ENCODE peak calls at places on chromosomes 1 and 21, in four cellular contexts. Z is cardiac fibroblast, Q is BE2C, X is upper lobe of right lung. E is an unnamed sample.
A peak's percentile ranks its signal among the peaks of the same experiment; 100 is the strongest.

GRCh38 chr1:200415693-200416593 is 6.1 kb upstream of the ZNF281 start:
- DNase-seq in X (no peak), Z (peak; percentile 99), Q (no peak), E (peak; percentile 78)

GRCh38 chr1:60904079-60904852 is 178.1 kb upstream of the NFIA start:
- DNase-seq in X (no peak), Z (peak; percentile 54), Q (peak; percentile 9), E (no peak)

GRCh38 chr1:108142773-108143394 is 57.3 kb downstream of the SLC25A24 start:
- DNase-seq in X (no peak), Z (peak; percentile 60), Q (no peak), E (no peak)

GRCh38 chr1:154663656-154664055 is 55.7 kb upstream of the ADAR start:
- DNase-seq in Z (no peak), X (no peak), Q (no peak), E (no peak)

GRCh38 chr21:30227633-30228404 is 11.9 kb upstream of the CLDN8 start:
- DNase-seq in X (no peak), Q (no peak), Z (peak; percentile 96), E (peak; percentile 29)

GRCh38 chr1:210259496-210259895 is 26.9 kb downstream of the SERTAD4 start:
- DNase-seq in X (no peak), Q (no peak), Z (peak; percentile 72), E (no peak)

GRCh38 chr1:228883535-228883934 is 148.3 kb downstream of the RHOU start:
- DNase-seq in X (no peak), Q (no peak), Z (no peak), E (no peak)

GRCh38 chr1:100342391-100342790 is 9.9 kb upstream of the CDC14A start:
- DNase-seq in X (no peak), Q (no peak), Z (no peak), E (no peak)

GRCh38 chr1:202143768-202144509 is 598 bp downstream of the ARL8A start:
- DNase-seq in X (peak; percentile 77), Z (no peak), Q (no peak), E (no peak)

GRCh38 chr21:33948096-33948950 is 32.7 kb upstream of the ATP5PO start:
- DNase-seq in Z (peak; percentile 37), Q (peak; percentile 73), X (peak; percentile 72), E (no peak)

GRCh38 chr1:202852163-202852904 is 36.6 kb downstream of the RABIF start:
- DNase-seq in Z (peak; percentile 70), Q (peak; percentile 58), X (no peak), E (peak; percentile 28)

GRCh38 chr1:68361511-68361910 is 88.2 kb downstream of the RPE65 start:
- DNase-seq in Z (peak; percentile 66), Q (no peak), X (no peak), E (no peak)

GRCh38 chr1:180505732-180506335 is 3.5 kb upstream of the ACBD6 start:
- DNase-seq in Z (peak; percentile 79), X (no peak), Q (no peak), E (no peak)

GRCh38 chr21:46115441-46116188 is 17.7 kb downstream of the COL6A2 start:
- DNase-seq in Q (peak; percentile 3), Z (no peak), X (peak; percentile 56), E (no peak)

GRCh38 chr21:15631342-15631741 is 98.4 kb upstream of the USP25 start:
- DNase-seq in Q (no peak), X (no peak), Z (peak; percentile 79), E (peak; percentile 35)

GRCh38 chr21:43667191-43667904 is 8.0 kb downstream of the RRP1B start:
- DNase-seq in Z (peak; percentile 91), Q (no peak), X (no peak), E (peak; percentile 68)

GRCh38 chr1:56508523-56508983 is 70.8 kb downstream of the PLPP3 start:
- DNase-seq in Q (peak; percentile 3), Z (peak; percentile 47), X (peak; percentile 65), E (peak; percentile 31)

GRCh38 chr1:201535778-201536245 is 3.1 kb upstream of the NAV1 start:
- DNase-seq in Q (no peak), X (no peak), Z (no peak), E (no peak)

GRCh38 chr1:57411262-57411661 is 12.6 kb downstream of the DAB1 start:
- DNase-seq in Q (no peak), Z (peak; percentile 2), X (no peak), E (peak; percentile 87)

GRCh38 chr1:186295980-186296379 is 79.1 kb downstream of the TPR start:
- DNase-seq in X (no peak), Q (no peak), Z (peak; percentile 74), E (no peak)

GRCh38 chr1:43373034-43373940 is 5.5 kb upstream of the ELOVL1 start:
- DNase-seq in Z (peak; percentile 91), Q (no peak), X (no peak), E (no peak)

GRCh38 chr1:175521265-175522040 is 221.9 kb downstream of the TNR start:
- DNase-seq in Q (no peak), Z (no peak), X (no peak), E (no peak)

GRCh38 chr1:43971336-43971980 is 1.6 kb downstream of the DPH2 start:
- DNase-seq in Z (no peak), X (no peak), Q (no peak), E (no peak)

GRCh38 chr1:51731998-51732397 is 115.1 kb downstream of the OSBPL9 start:
- DNase-seq in X (no peak), Q (no peak), Z (no peak), E (no peak)

GRCh38 chr1:93673159-93673657 is 8.4 kb downstream of the BCAR3 start:
- DNase-seq in Z (peak; percentile 51), Q (no peak), X (no peak), E (no peak)

GRCh38 chr1:206923009-206923960 is 1.5 kb upstream of the FCMR start:
- DNase-seq in X (no peak), Z (no peak), Q (no peak), E (no peak)

GRCh38 chr1:145757420-145757819 is 38.1 kb downstream of the CD160 start:
- DNase-seq in Q (no peak), Z (peak; percentile 18), X (no peak), E (no peak)

GRCh38 chr1:2412773-2413494 is 570 bp upstream of the PEX10 start:
- DNase-seq in Z (no peak), Q (no peak), X (no peak), E (no peak)

GRCh38 chr1:85225624-85226380 is 25.0 kb upstream of the SYDE2 start:
- DNase-seq in Z (no peak), Q (no peak), X (no peak), E (no peak)
- H3K4me3 ChIP-seq in Z (no peak overlapping the region), Q (no peak overlapping the region), X (no peak overlapping the region), E (no peak overlapping the region)

GRCh38 chr21:39712976-39713375 is 32.0 kb upstream of the IGSF5 start:
- DNase-seq in X (no peak), Q (no peak), Z (no peak), E (no peak)
- TF ChIP-seq CTCF in X (no peak), Q (no peak), Z (no peak), E (no peak)

GRCh38 chr1:170593173-170593572 is 61.2 kb downstream of the GORAB start:
- DNase-seq in Q (no peak), Z (no peak), X (no peak), E (no peak)
- H3K4me3 ChIP-seq in Q (no peak overlapping the region), Z (no peak overlapping the region), X (no peak overlapping the region), E (no peak overlapping the region)

DNA sequence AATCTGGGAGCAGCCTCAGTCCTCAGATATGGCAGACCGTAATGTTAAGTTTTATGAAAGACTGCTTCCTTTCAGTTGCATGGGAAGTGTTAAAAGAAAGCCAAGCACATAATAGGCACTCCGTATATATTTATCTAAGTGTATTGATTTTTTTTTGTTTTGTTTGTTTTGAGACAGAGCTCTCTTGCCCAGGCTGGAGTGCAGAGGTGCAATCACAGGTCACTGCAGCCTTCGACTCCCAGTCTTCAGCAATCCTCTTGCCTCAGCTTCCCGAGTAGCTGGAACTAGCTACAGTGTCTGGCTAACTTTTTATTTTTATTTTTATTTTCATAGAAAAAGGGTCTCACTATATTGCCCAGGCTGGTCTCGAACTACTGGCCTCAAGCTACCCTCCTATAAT is 341.8 kb downstream of the USH2A start:
- DNase-seq in Z (no peak), Q (no peak), X (no peak), E (no peak)
- TF ChIP-seq CTCF in Z (no peak), Q (no peak), X (no peak), E (no peak)

GRCh38 chr1:48093696-48094518 is 96.7 kb upstream of the TRABD2B start:
- DNase-seq in X (peak; percentile 87), Z (peak; percentile 45), Q (peak; percentile 60), E (no peak)
- H3K4me3 ChIP-seq in X (no peak overlapping the region), Z (no peak overlapping the region), Q (no peak overlapping the region), E (no peak overlapping the region)

DNA sequence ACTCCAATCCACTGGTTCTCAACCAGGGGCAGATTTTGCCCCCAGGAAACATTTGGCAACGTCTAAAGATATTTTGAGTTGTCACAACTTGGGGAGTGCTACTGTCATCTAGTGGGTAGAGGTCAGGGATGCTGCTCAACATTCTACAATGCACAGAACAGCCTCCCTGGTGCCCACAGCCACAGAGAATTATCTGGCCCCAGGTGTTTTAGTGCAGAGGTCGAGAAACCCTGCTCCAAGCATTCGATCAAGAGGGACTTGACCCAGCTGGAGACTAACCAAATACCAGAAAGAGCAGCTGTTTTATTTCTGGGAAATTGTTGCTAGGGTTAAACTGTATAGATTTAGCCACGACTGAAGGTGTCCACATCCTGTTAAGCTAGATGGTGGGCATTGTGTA is 19.2 kb downstream of the CD247 start:
- DNase-seq in Q (no peak), Z (no peak), X (no peak), E (no peak)
- TF ChIP-seq CTCF in Q (no peak), Z (no peak), X (no peak), E (no peak)

GRCh38 chr1:41898191-41898713 is 20.5 kb downstream of the HIVEP3 start:
- DNase-seq in Q (no peak), Z (peak; percentile 88), X (no peak), E (no peak)
- H3K4me3 ChIP-seq in Q (no peak overlapping the region), Z (no peak overlapping the region), X (no peak overlapping the region), E (no peak overlapping the region)